ENCODE peak calls at places on chromosome 1, in ten cellular contexts. Q is left cardiac atrium; Y is fibroblast of the conjunctiva; N is A172; S is CD8-positive, alpha-beta T cell; X is Daoy; J is hippocampal formation; O is AML-193; D is right cardiac atrium; C is stimulated activated CD4-positive, alpha-beta T cell treated with anti-CD3 and anti-CD28 coated beads, Interleukin-4, amount 100 ng/mL, for 1 hour. B is an unnamed sample.

GRCh38 chr1:147890177-147890790 is 12.3 kb upstream of the GJA8 start:
- DNase-seq in Q (peak), Y (peak), N (peak), S (peak), X (peak), J (no peak), O (peak), D (peak), C (peak), B (peak)

GRCh38 chr1:203049576-203050180 is 23.4 kb downstream of the PPFIA4 start:
- DNase-seq in Q (no peak), Y (no peak), N (no peak), S (no peak), X (no peak), J (no peak), O (no peak), D (no peak), C (no peak), B (no peak)

GRCh38 chr1:100904528-100904927 is 8.6 kb downstream of the SLC30A7 start:
- DNase-seq in Q (no peak), Y (no peak), N (no peak), S (no peak), X (no peak), J (no peak), O (no peak), D (no peak), C (no peak), B (no peak)

GRCh38 chr1:44908427-44908826 is 65.4 kb upstream of the PTCH2 start:
- DNase-seq in Q (no peak), Y (no peak), N (no peak), S (no peak), X (no peak), J (no peak), O (no peak), D (no peak), C (no peak), B (no peak)

GRCh38 chr1:226677121-226678020 is 61.7 kb downstream of the ITPKB start:
- DNase-seq in Q (peak), Y (peak), N (peak), S (peak), X (peak), J (peak), O (peak), D (peak), C (peak), B (peak)

GRCh38 chr1:163202833-163203451 is at the start of gene RGS5:
- DNase-seq in Q (no peak), Y (no peak), N (peak), S (no peak), X (no peak), J (no peak), O (no peak), D (no peak), C (no peak), B (no peak)

GRCh38 chr1:7784492-7785071 is 491 bp downstream of the PER3 start:
- DNase-seq in Q (peak), Y (no peak), N (no peak), S (no peak), X (no peak), J (no peak), O (no peak), D (peak), C (no peak), B (no peak)

GRCh38 chr1:155192346-155193274 is 15.1 kb downstream of the THBS3 start:
- DNase-seq in Q (peak), Y (no peak), N (peak), S (no peak), X (no peak), J (no peak), O (peak), D (no peak), C (peak), B (no peak)

GRCh38 chr1:54249798-54250497 is 50.0 kb downstream of the MRPL37 start:
- DNase-seq in Q (no peak), Y (no peak), N (peak), S (no peak), X (peak), J (no peak), O (no peak), D (no peak), C (no peak), B (no peak)

GRCh38 chr1:155110381-155110780 is 17.3 kb upstream of the EFNA1 start:
- DNase-seq in Q (no peak), Y (no peak), N (no peak), S (no peak), X (no peak), J (no peak), O (no peak), D (no peak), C (no peak), B (no peak)

GRCh38 chr1:81111818-81112217 is 688.9 kb upstream of the ADGRL2 start:
- DNase-seq in Q (no peak), Y (no peak), N (peak), S (no peak), X (no peak), J (no peak), O (no peak), D (no peak), C (no peak), B (no peak)

GRCh38 chr1:11365744-11366387 is 92.9 kb downstream of the UBIAD1 start:
- DNase-seq in Q (no peak), Y (no peak), N (no peak), S (no peak), X (no peak), J (no peak), O (no peak), D (no peak), C (no peak), B (no peak)

GRCh38 chr1:28193701-28194161 is 17.2 kb upstream of the PTAFR start:
- DNase-seq in Q (no peak), Y (no peak), N (no peak), S (no peak), X (peak), J (no peak), O (no peak), D (no peak), C (no peak), B (no peak)

GRCh38 chr1:211331011-211331709 is 4.5 kb downstream of the TRAF5 start:
- DNase-seq in Q (no peak), Y (no peak), N (no peak), S (no peak), X (no peak), J (no peak), O (no peak), D (no peak), C (no peak), B (no peak)

GRCh38 chr1:35298464-35298863 is 30.0 kb downstream of the ZMYM4 start:
- DNase-seq in Q (no peak), Y (peak), N (no peak), S (no peak), X (peak), J (peak), O (peak), D (no peak), C (no peak), B (peak)

GRCh38 chr1:29499101-29499650 is 262.9 kb downstream of the PTPRU start:
- DNase-seq in Q (no peak), Y (no peak), N (no peak), S (no peak), X (no peak), J (no peak), O (no peak), D (no peak), C (no peak), B (no peak)